ENCODE peak calls at places on chromosomes 6 and 20, in seven cellular contexts. L is AG04450; J is suprapubic skin; C is Peyer's patch; A is CD8-positive, alpha-beta memory T cell; M is heart right ventricle; I is breast epithelium. Q is an unnamed sample.

GRCh38 chr20:24111858-24112257 is 123.3 kb upstream of the GGTLC1 start:
- DNase-seq in C (no peak), I (no peak), J (no peak), A (no peak), M (no peak), L (no peak), Q (no peak)

GRCh38 chr6:38648629-38649028 is 8.9 kb upstream of the BTBD9 start:
- DNase-seq in M (no peak), C (no peak), A (no peak), I (no peak), L (no peak), J (no peak), Q (no peak)

GRCh38 chr6:2197177-2197671 is 48.2 kb downstream of the GMDS start:
- DNase-seq in J (no peak), M (no peak), I (no peak), C (no peak), L (no peak), A (no peak), Q (no peak)

GRCh38 chr6:29663300-29664039 is 6.6 kb downstream of the MOG start:
- DNase-seq in C (no peak), M (no peak), L (no peak), A (no peak), I (no peak), J (no peak), Q (no peak)

GRCh38 chr6:101011165-101011564 is 130.0 kb upstream of the ASCC3 start:
- DNase-seq in C (peak), L (no peak), I (no peak), A (no peak), M (no peak), J (no peak), Q (no peak)

GRCh38 chr6:32816746-32817204 is at the start of gene HLA-DOB:
- DNase-seq in I (no peak), J (no peak), C (no peak), L (no peak), A (no peak), M (no peak), Q (no peak)

GRCh38 chr20:63258826-63259225 is 4.6 kb upstream of the NKAIN4 start:
- DNase-seq in J (no peak), C (no peak), A (no peak), I (no peak), M (no peak), L (no peak), Q (no peak)

GRCh38 chr6:135575629-135576028 is 78.1 kb upstream of the AHI1 start:
- DNase-seq in I (no peak), J (no peak), C (no peak), A (no peak), L (no peak), M (no peak), Q (no peak)

GRCh38 chr6:161832622-161833021 is 558.8 kb upstream of the AGPAT4 start:
- DNase-seq in L (no peak), C (no peak), M (no peak), A (no peak), I (no peak), J (no peak), Q (no peak)

GRCh38 chr6:142523485-142523884 is 221.7 kb downstream of the ADGRG6 start:
- DNase-seq in C (no peak), L (peak), I (no peak), A (no peak), M (no peak), J (no peak), Q (no peak)

GRCh38 chr6:138109042-138109997 is 2.1 kb upstream of the PERP start:
- DNase-seq in A (peak), L (peak), J (peak), C (peak), M (peak), I (peak), Q (peak)

GRCh38 chr6:128252293-128253176 is 267.9 kb downstream of the PTPRK start:
- DNase-seq in M (no peak), A (no peak), C (no peak), L (no peak), I (no peak), J (no peak), Q (no peak)

GRCh38 chr6:141552031-141552430 is 580.7 kb upstream of the GJE1 start:
- DNase-seq in C (no peak), I (no peak), M (no peak), J (no peak), L (no peak), A (no peak), Q (no peak)

GRCh38 chr20:47761478-47762047 is 23.7 kb downstream of the SULF2 start:
- DNase-seq in I (no peak), A (no peak), M (no peak), L (no peak), J (no peak), C (no peak), Q (no peak)

GRCh38 chr6:699319-699718 is 6.4 kb upstream of the EXOC2 start:
- DNase-seq in I (no peak), A (no peak), L (no peak), J (no peak), M (no peak), C (no peak), Q (no peak)

GRCh38 chr20:54292186-54292585 is 84.3 kb downstream of the PFDN4 start:
- DNase-seq in I (no peak), M (no peak), A (no peak), C (no peak), J (no peak), L (no peak), Q (no peak)

GRCh38 chr6:32973144-32973854 is 4.9 kb downstream of the BRD2 start:
- DNase-seq in J (no peak), M (no peak), C (peak), A (peak), I (no peak), L (no peak), Q (peak)

GRCh38 chr6:169224185-169224695 is 29.4 kb downstream of the THBS2 start:
- DNase-seq in A (no peak), M (no peak), J (peak), C (no peak), I (no peak), L (peak), Q (no peak)

GRCh38 chr6:24899647-24900325 is 36.0 kb downstream of the RIPOR2 start:
- DNase-seq in I (no peak), J (no peak), M (no peak), A (no peak), C (no peak), L (no peak), Q (no peak)

GRCh38 chr6:25570608-25571007 is 81.4 kb upstream of the SCGN start:
- DNase-seq in J (no peak), I (no peak), L (no peak), C (no peak), A (no peak), M (no peak), Q (no peak)

GRCh38 chr6:110265273-110265672 is 85.0 kb downstream of the CDC40 start:
- DNase-seq in A (no peak), M (no peak), L (no peak), J (no peak), C (no peak), I (no peak), Q (no peak)

GRCh38 chr6:20279608-20280287 is 67.5 kb upstream of the MBOAT1 start:
- DNase-seq in C (no peak), L (no peak), J (no peak), I (no peak), A (no peak), M (no peak), Q (no peak)

GRCh38 chr20:58754584-58754983 is 62.0 kb downstream of the NPEPL1 start:
- DNase-seq in M (no peak), J (no peak), A (no peak), L (no peak), I (no peak), C (no peak), Q (no peak)

GRCh38 chr6:31865205-31866118 is 2.8 kb upstream of the NEU1 start:
- DNase-seq in L (no peak), I (no peak), C (no peak), M (no peak), J (no peak), A (no peak), Q (no peak)

GRCh38 chr6:78810146-78810545 is 57.2 kb upstream of the IRAK1BP1 start:
- DNase-seq in A (no peak), I (no peak), L (peak), J (no peak), M (no peak), C (no peak), Q (no peak)

GRCh38 chr6:142635130-142635529 is 309.8 kb downstream of the HIVEP2 start:
- DNase-seq in I (no peak), J (no peak), M (no peak), L (peak), C (no peak), A (no peak), Q (no peak)

GRCh38 chr6:44407951-44408670 is 20.6 kb downstream of the CDC5L start:
- DNase-seq in J (no peak), I (no peak), M (no peak), A (no peak), C (no peak), L (no peak), Q (no peak)
- H3K4me3 ChIP-seq in J (no peak), I (no peak), M (no peak), A (no peak), C (no peak), L (no peak), Q (no peak)

GRCh38 chr20:49570161-49570827 is 2.4 kb upstream of the PTGIS start:
- DNase-seq in M (no peak), C (no peak), J (peak), A (no peak), I (no peak), L (no peak), Q (no peak)

GRCh38 chr20:49572857-49573256 is 4.9 kb upstream of the PTGIS start:
- DNase-seq in I (no peak), J (peak), L (no peak), C (no peak), M (no peak), A (no peak), Q (no peak)

GRCh38 chr20:49570828-49571552 is 3.1 kb upstream of the PTGIS start:
- DNase-seq in I (no peak), A (no peak), M (no peak), J (no peak), L (no peak), C (no peak), Q (no peak)

GRCh38 chr20:49569403-49570115 is 1.6 kb upstream of the PTGIS start:
- DNase-seq in I (no peak), M (no peak), C (no peak), A (no peak), J (peak), L (no peak), Q (peak)

GRCh38 chr20:49571553-49571835 is 3.6 kb upstream of the PTGIS start:
- DNase-seq in J (no peak), M (no peak), I (no peak), C (no peak), L (no peak), A (no peak), Q (no peak)
- H3K27ac ChIP-seq in J (no peak), M (peak), I (no peak), C (no peak), L (no peak), A (no peak), Q (no peak)

GRCh38 chr20:16293590-16293989 is 279.7 kb downstream of the KIF16B start:
- DNase-seq in L (peak), M (no peak), J (no peak), C (no peak), I (no peak), A (no peak), Q (no peak)
- H3K4me3 ChIP-seq in L (no peak), M (no peak), J (no peak), C (no peak), I (no peak), A (no peak), Q (no peak)

DNA sequence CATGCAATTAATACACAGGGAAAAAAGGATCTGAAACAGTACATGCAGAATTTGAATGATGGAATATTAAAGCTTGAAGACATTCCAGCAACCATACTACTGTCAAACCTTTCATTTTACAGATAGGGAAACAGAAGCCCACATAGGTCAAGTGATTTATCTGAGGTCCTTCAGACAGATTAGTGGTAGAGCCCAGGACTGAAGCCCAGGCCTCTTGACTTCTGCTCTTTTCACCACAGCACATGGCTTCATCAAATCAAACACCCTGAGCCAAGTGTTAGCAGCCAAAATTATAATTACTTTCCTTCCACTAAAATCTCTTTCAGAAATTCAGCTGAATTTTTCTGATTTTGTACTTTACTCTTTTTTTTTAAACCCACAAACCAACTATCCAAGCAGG is 435.6 kb upstream of the RUNX2 start:
- DNase-seq in L (no peak), I (no peak), A (no peak), M (no peak), C (no peak), J (no peak), Q (no peak)
- H3K27ac ChIP-seq in L (no peak), I (no peak), A (no peak), M (no peak), C (no peak), J (no peak), Q (no peak)

DNA sequence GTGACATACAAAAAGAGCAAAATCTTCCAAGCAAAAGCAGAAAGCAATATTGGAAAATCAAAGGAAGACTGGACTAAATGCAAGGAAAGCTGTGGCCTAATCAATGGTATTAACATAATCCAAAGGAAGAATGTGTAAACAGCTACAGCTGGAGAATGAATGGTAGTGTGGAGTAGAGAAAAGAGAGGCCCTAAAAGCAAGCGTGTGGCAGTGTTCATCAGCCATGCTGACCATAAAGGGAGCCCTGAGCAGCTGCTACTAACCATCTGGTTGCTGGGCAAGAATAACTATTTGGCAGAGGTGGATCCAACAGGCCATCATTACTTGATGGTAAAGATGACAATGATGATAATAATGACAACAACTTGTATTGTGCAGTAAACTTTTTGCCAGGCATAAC is 148.5 kb upstream of the BEND6 start:
- DNase-seq in I (no peak), C (no peak), J (no peak), A (no peak), L (no peak), M (no peak), Q (no peak)
- H3K4me3 ChIP-seq in I (no peak), C (no peak), J (no peak), A (no peak), L (no peak), M (no peak), Q (no peak)

Q was measured in pancreas.